ENCODE peak calls at places on chromosome 17, in seven cellular contexts. M is pancreas, G is A549, O is psoas muscle, J is PC-3, K is fibroblast of lung, Y is left ventricle myocardium inferior. S is an unnamed sample.

GRCh38 chr17:77449908-77450741 is 309.4 kb downstream of the SEC14L1 start:
- DNase-seq in J (peak), K (peak), G (peak), Y (peak), O (peak), M (no peak), S (peak)

GRCh38 chr17:2406271-2406902 is 5.5 kb upstream of the MNT start:
- DNase-seq in K (no peak), O (no peak), Y (no peak), M (peak), G (no peak), J (peak), S (no peak)

GRCh38 chr17:67585077-67585602 is 132.6 kb upstream of the NOL11 start:
- DNase-seq in O (no peak), K (no peak), J (peak), Y (no peak), G (no peak), M (no peak), S (no peak)

GRCh38 chr17:74245145-74245817 is 28.8 kb upstream of the DNAI2 start:
- DNase-seq in O (no peak), G (no peak), J (no peak), M (no peak), Y (no peak), K (no peak), S (no peak)

GRCh38 chr17:48530887-48531272 is at the start of gene HOXB1:
- DNase-seq in Y (no peak), O (peak), G (no peak), M (no peak), K (no peak), J (no peak), S (no peak)

GRCh38 chr17:73592531-73592961 is 51.7 kb downstream of the SDK2 start:
- DNase-seq in K (no peak), Y (no peak), J (no peak), G (no peak), M (no peak), O (no peak), S (no peak)

GRCh38 chr17:31274252-31274651 is 22.8 kb downstream of the OMG start:
- DNase-seq in J (peak), Y (no peak), M (no peak), O (no peak), G (no peak), K (peak), S (no peak)

GRCh38 chr17:81867952-81868673 is 3.0 kb downstream of the ARHGDIA start:
- DNase-seq in J (no peak), O (no peak), M (no peak), K (no peak), Y (no peak), G (no peak), S (no peak)

GRCh38 chr17:78075545-78075944 is 53.0 kb downstream of the TMC6 start:
- DNase-seq in G (no peak), M (no peak), K (no peak), Y (no peak), O (no peak), J (no peak), S (no peak)

GRCh38 chr17:37478187-37478586 is 11.5 kb upstream of the DUSP14 start:
- DNase-seq in M (no peak), K (no peak), O (peak), G (no peak), Y (peak), J (no peak), S (no peak)

GRCh38 chr17:78444392-78444791 is 65.9 kb downstream of the PGS1 start:
- DNase-seq in G (no peak), O (no peak), K (no peak), J (no peak), Y (no peak), M (no peak), S (peak)

GRCh38 chr17:11303773-11304394 is 62.9 kb downstream of the SHISA6 start:
- DNase-seq in M (no peak), K (no peak), O (no peak), G (no peak), J (no peak), Y (no peak), S (no peak)

GRCh38 chr17:52383493-52384100 is 225.1 kb upstream of the CA10 start:
- DNase-seq in K (peak), G (peak), O (no peak), Y (no peak), M (peak), J (peak), S (no peak)

GRCh38 chr17:40121191-40121885 is 433 bp upstream of the MSL1 start:
- DNase-seq in J (peak), M (no peak), K (peak), G (peak), Y (peak), O (peak), S (peak)

GRCh38 chr17:17364338-17364667 is 61.1 kb downstream of the NT5M start:
- DNase-seq in G (no peak), J (no peak), K (no peak), M (no peak), Y (no peak), O (no peak), S (peak)

GRCh38 chr17:60577147-60577925 is 22.7 kb upstream of the PPM1D start:
- DNase-seq in G (no peak), O (no peak), Y (no peak), M (no peak), J (peak), K (peak), S (no peak)
- TF ChIP-seq CTCF in G (peak), O (peak), Y (peak), M (no peak), J (peak), K (peak), S (no peak)

DNA sequence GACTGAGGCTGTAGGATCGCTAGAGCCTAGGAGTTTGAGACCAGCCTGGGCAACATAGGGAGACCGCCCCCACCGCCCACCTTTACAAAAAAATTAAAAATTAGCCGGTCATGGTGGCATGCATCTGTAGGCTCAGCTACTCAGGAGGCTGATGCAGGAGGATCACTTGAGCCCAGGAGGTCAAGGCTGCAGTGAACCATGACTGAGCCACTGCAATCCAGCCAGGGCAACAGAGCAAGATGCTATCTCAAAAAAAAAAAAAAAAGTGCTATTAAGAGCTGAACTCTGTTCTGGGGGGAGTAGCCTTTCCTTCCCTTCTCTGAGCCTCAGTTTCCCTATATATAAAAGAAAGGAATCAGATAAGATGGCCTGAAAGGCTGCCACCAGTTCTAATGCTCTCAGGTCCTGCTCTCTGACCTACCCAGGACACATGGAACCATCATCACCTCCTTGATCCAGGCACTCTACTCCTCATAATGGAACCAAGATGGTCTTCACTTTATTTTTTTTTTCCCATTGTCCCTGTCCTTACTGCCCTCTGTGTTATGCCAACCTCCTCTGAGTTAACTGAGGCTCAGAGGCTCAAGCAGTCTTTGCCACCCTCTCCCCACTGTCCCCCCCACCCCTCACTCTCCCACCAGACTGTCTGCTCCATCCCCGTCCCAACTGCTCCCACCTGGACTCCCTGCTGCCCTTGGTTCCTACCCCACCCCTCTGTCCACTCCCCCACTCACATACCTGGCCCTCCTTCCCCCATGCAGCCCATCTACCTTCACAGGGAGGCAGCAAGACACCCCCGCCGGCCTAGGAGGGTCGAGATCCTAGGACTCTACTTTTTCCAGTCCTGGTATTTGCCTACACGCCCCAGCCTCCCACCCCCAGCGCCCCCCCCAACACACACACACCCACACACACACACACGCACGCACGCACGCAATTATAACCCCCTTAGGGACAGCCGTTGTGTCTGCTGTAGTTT is 23.8 kb upstream of the EIF1 start:
- DNase-seq in J (no peak), O (peak), G (no peak), M (peak), K (no peak), Y (no peak), S (no peak)
- H3K4me3 ChIP-seq in J (peak), O (peak), G (no peak), M (peak), K (no peak), Y (peak), S (peak)

GRCh38 chr17:57864273-57864672 is 14.4 kb upstream of the MRPS23 start:
- DNase-seq in J (no peak), K (no peak), Y (no peak), O (no peak), G (no peak), M (no peak), S (no peak)
- H3K27ac ChIP-seq in J (no peak), K (no peak), Y (no peak), O (peak), G (peak), M (no peak), S (no peak)

GRCh38 chr17:28371245-28372202 is at the start of gene SARM1:
- DNase-seq in M (peak), G (peak), K (peak), Y (peak), J (no peak), O (peak), S (peak)
- TF ChIP-seq CTCF in M (no peak), G (no peak), K (no peak), Y (no peak), J (no peak), O (no peak), S (no peak)

DNA sequence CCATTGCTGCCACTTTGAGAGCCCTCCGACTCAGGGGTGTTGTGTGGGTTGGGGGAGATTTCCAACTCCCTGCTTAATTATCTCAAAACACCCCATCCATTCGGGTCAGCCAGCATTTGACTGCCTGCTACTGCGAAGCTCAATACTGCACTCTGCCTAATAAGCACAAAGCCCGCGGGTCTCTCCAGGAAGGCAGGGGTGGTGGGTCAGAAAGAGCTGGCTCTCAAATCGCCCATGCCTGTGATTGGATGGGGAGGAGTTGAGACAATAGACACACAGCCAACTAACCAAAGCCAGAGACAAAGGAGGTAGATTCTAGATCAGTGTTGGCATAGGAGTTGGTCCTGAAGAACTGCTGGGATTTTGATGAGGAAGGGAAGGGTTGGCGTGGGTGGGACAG is 2.3 kb upstream of the XAF1 start:
- DNase-seq in G (no peak), Y (no peak), O (no peak), K (peak), J (no peak), M (no peak), S (no peak)
- H3K4me3 ChIP-seq in G (no peak), Y (peak), O (no peak), K (no peak), J (no peak), M (no peak), S (no peak)

DNA sequence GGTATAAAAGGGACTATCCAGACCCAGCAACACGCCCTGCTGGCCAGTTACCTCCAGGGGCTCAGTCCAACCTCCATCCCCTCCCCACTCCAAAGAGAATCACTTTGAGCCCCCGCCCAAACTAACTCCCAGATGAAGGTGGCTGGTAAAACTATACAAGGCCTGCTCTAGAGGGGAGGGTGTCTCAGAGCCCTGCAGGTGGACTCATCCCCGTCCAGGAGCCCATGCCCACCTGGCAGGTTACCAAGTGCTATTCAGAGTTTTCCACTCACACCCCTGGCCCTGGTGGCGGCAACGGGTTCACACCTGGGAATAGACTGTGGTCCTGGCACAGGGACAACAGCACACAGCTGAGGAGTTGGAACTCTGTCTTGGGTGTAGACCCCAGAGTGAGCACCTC is 29.0 kb downstream of the AXIN2 start:
- DNase-seq in M (peak), J (no peak), G (no peak), Y (no peak), O (no peak), K (no peak), S (no peak)
- H3K27ac ChIP-seq in M (no peak), J (no peak), G (no peak), Y (peak), O (no peak), K (no peak), S (peak)

GRCh38 chr17:44759916-44760243 is 1.1 kb downstream of the ADAM11 start:
- DNase-seq in J (no peak), Y (no peak), M (no peak), O (no peak), G (no peak), K (no peak), S (no peak)
- TF ChIP-seq CTCF in J (no peak), Y (no peak), M (no peak), O (no peak), G (no peak), K (no peak), S (no peak)

DNA sequence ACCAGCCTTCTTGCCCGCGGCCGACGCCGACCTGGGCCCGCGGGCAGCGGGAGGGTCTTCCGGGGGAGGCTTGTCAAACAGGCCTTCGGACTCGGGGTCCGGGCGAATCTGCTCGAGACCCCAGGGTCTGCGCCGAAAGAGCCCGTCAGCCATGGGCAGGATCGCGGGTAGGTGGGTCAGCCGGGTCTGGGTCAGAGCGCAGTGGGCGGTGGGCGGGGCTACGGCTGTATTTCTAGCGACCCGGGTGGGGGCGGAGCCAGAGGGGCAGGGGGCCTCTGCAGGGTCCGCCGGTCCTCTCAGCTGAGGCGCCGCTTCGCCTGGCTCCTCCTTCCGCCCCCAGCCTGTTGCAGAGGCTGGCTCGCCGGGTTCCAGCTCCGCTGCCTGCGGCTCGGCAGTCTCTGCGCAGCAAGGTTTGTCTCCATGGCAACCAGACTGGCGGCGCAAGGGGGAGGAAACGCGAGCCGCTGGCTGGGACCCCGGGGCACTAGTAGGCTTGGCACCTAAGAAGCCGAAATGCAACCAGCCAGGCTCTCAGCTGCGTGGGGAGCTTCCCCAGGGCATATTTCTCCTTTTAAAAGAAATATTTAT is 14.5 kb downstream of the MIS12 start:
- DNase-seq in G (peak), Y (peak), J (peak), M (peak), K (peak), O (peak), S (peak)
- H3K4me3 ChIP-seq in G (peak), Y (peak), J (peak), M (peak), K (peak), O (peak), S (peak)